ENCODE peak calls at places on chromosomes 16 and 17, in ten cellular contexts. One of them, this sample, is unnamed.

GRCh38 chr16:88296437-88297177 is 86.2 kb upstream of the ZNF469 start:
- ATAC-seq in gastroesophageal sphincter: no peak
- ATAC-seq in activated CD8-positive, alpha-beta T cell treated with anti-CD3 and anti-CD28 coated beads, Interleukin-2, amount 10 ng/mL, durations not matched to agents 7 days and 5 days: no peak
- ATAC-seq in stimulated activated effector memory CD8-positive, alpha-beta T cell treated with anti-CD3 and anti-CD28 coated beads, Interleukin-12 subunit alpha, Interleukin-12 subunit beta, amount 100 ng/mL, for 72 hours: no peak
- ATAC-seq in left cardiac atrium: no peak
- ATAC-seq in foreskin keratinocyte: no peak
- ATAC-seq in WTC11: no peak
- ATAC-seq in activated CD4-positive, alpha-beta T cell treated with anti-CD3 and anti-CD28 coated beads for 36 hours: no peak
- ATAC-seq in right cardiac atrium: no peak
- ATAC-seq in effector memory CD8-positive, alpha-beta T cell: no peak
- ATAC-seq in this sample: no peak

GRCh38 chr16:88606146-88606757 is 32.1 kb upstream of the IL17C start:
- ATAC-seq in left cardiac atrium: no peak
- ATAC-seq in stimulated activated effector memory CD8-positive, alpha-beta T cell treated with anti-CD3 and anti-CD28 coated beads, Interleukin-12 subunit alpha, Interleukin-12 subunit beta, amount 100 ng/mL, for 72 hours: no peak
- ATAC-seq in activated CD4-positive, alpha-beta T cell treated with anti-CD3 and anti-CD28 coated beads for 36 hours: no peak
- ATAC-seq in effector memory CD8-positive, alpha-beta T cell: no peak
- ATAC-seq in foreskin keratinocyte: no peak
- ATAC-seq in right cardiac atrium: no peak
- ATAC-seq in activated CD8-positive, alpha-beta T cell treated with anti-CD3 and anti-CD28 coated beads, Interleukin-2, amount 10 ng/mL, durations not matched to agents 7 days and 5 days: no peak
- ATAC-seq in WTC11: no peak
- ATAC-seq in gastroesophageal sphincter: no peak
- ATAC-seq in this sample: no peak

GRCh38 chr16:424033-424622 is 1.3 kb upstream of the RAB11FIP3 start:
- ATAC-seq in activated CD8-positive, alpha-beta T cell treated with anti-CD3 and anti-CD28 coated beads, Interleukin-2, amount 10 ng/mL, durations not matched to agents 7 days and 5 days: no peak
- ATAC-seq in left cardiac atrium: peak
- ATAC-seq in WTC11: no peak
- ATAC-seq in foreskin keratinocyte: peak
- ATAC-seq in gastroesophageal sphincter: peak
- ATAC-seq in effector memory CD8-positive, alpha-beta T cell: no peak
- ATAC-seq in stimulated activated effector memory CD8-positive, alpha-beta T cell treated with anti-CD3 and anti-CD28 coated beads, Interleukin-12 subunit alpha, Interleukin-12 subunit beta, amount 100 ng/mL, for 72 hours: no peak
- ATAC-seq in right cardiac atrium: peak
- ATAC-seq in activated CD4-positive, alpha-beta T cell treated with anti-CD3 and anti-CD28 coated beads for 36 hours: no peak
- ATAC-seq in this sample: peak

GRCh38 chr17:31481783-31482081 is 90.3 kb downstream of the RAB11FIP4 start:
- ATAC-seq in foreskin keratinocyte: no peak
- ATAC-seq in left cardiac atrium: no peak
- ATAC-seq in activated CD8-positive, alpha-beta T cell treated with anti-CD3 and anti-CD28 coated beads, Interleukin-2, amount 10 ng/mL, durations not matched to agents 7 days and 5 days: no peak
- ATAC-seq in right cardiac atrium: no peak
- ATAC-seq in gastroesophageal sphincter: no peak
- ATAC-seq in WTC11: no peak
- ATAC-seq in effector memory CD8-positive, alpha-beta T cell: no peak
- ATAC-seq in stimulated activated effector memory CD8-positive, alpha-beta T cell treated with anti-CD3 and anti-CD28 coated beads, Interleukin-12 subunit alpha, Interleukin-12 subunit beta, amount 100 ng/mL, for 72 hours: peak
- ATAC-seq in activated CD4-positive, alpha-beta T cell treated with anti-CD3 and anti-CD28 coated beads for 36 hours: peak
- ATAC-seq in this sample: no peak

GRCh38 chr17:40870136-40870535 is 3.1 kb upstream of the KRT12 start:
- ATAC-seq in right cardiac atrium: no peak
- ATAC-seq in WTC11: no peak
- ATAC-seq in activated CD4-positive, alpha-beta T cell treated with anti-CD3 and anti-CD28 coated beads for 36 hours: no peak
- ATAC-seq in foreskin keratinocyte: no peak
- ATAC-seq in gastroesophageal sphincter: no peak
- ATAC-seq in activated CD8-positive, alpha-beta T cell treated with anti-CD3 and anti-CD28 coated beads, Interleukin-2, amount 10 ng/mL, durations not matched to agents 7 days and 5 days: no peak
- ATAC-seq in effector memory CD8-positive, alpha-beta T cell: no peak
- ATAC-seq in left cardiac atrium: no peak
- ATAC-seq in stimulated activated effector memory CD8-positive, alpha-beta T cell treated with anti-CD3 and anti-CD28 coated beads, Interleukin-12 subunit alpha, Interleukin-12 subunit beta, amount 100 ng/mL, for 72 hours: no peak
- ATAC-seq in this sample: no peak

GRCh38 chr17:4485676-4486646 is 12.7 kb upstream of the SPNS2 start:
- ATAC-seq in foreskin keratinocyte: no peak
- ATAC-seq in right cardiac atrium: peak
- ATAC-seq in WTC11: no peak
- ATAC-seq in activated CD4-positive, alpha-beta T cell treated with anti-CD3 and anti-CD28 coated beads for 36 hours: peak
- ATAC-seq in gastroesophageal sphincter: no peak
- ATAC-seq in stimulated activated effector memory CD8-positive, alpha-beta T cell treated with anti-CD3 and anti-CD28 coated beads, Interleukin-12 subunit alpha, Interleukin-12 subunit beta, amount 100 ng/mL, for 72 hours: peak
- ATAC-seq in activated CD8-positive, alpha-beta T cell treated with anti-CD3 and anti-CD28 coated beads, Interleukin-2, amount 10 ng/mL, durations not matched to agents 7 days and 5 days: peak
- ATAC-seq in left cardiac atrium: no peak
- ATAC-seq in effector memory CD8-positive, alpha-beta T cell: peak
- ATAC-seq in this sample: no peak

GRCh38 chr16:11035096-11035495 is 90.7 kb downstream of the CLEC16A start:
- ATAC-seq in effector memory CD8-positive, alpha-beta T cell: no peak
- ATAC-seq in right cardiac atrium: no peak
- ATAC-seq in gastroesophageal sphincter: no peak
- ATAC-seq in WTC11: no peak
- ATAC-seq in activated CD4-positive, alpha-beta T cell treated with anti-CD3 and anti-CD28 coated beads for 36 hours: no peak
- ATAC-seq in left cardiac atrium: no peak
- ATAC-seq in foreskin keratinocyte: no peak
- ATAC-seq in stimulated activated effector memory CD8-positive, alpha-beta T cell treated with anti-CD3 and anti-CD28 coated beads, Interleukin-12 subunit alpha, Interleukin-12 subunit beta, amount 100 ng/mL, for 72 hours: no peak
- ATAC-seq in activated CD8-positive, alpha-beta T cell treated with anti-CD3 and anti-CD28 coated beads, Interleukin-2, amount 10 ng/mL, durations not matched to agents 7 days and 5 days: no peak
- ATAC-seq in this sample: no peak

GRCh38 chr17:4643676-4644075 is 2.2 kb upstream of the ALOX15 start:
- ATAC-seq in left cardiac atrium: no peak
- ATAC-seq in foreskin keratinocyte: no peak
- ATAC-seq in WTC11: no peak
- ATAC-seq in gastroesophageal sphincter: no peak
- ATAC-seq in right cardiac atrium: no peak
- ATAC-seq in stimulated activated effector memory CD8-positive, alpha-beta T cell treated with anti-CD3 and anti-CD28 coated beads, Interleukin-12 subunit alpha, Interleukin-12 subunit beta, amount 100 ng/mL, for 72 hours: no peak
- ATAC-seq in activated CD4-positive, alpha-beta T cell treated with anti-CD3 and anti-CD28 coated beads for 36 hours: no peak
- ATAC-seq in effector memory CD8-positive, alpha-beta T cell: no peak
- ATAC-seq in activated CD8-positive, alpha-beta T cell treated with anti-CD3 and anti-CD28 coated beads, Interleukin-2, amount 10 ng/mL, durations not matched to agents 7 days and 5 days: no peak
- ATAC-seq in this sample: no peak

GRCh38 chr16:23917621-23918020 is 81.8 kb downstream of the PRKCB start:
- ATAC-seq in gastroesophageal sphincter: no peak
- ATAC-seq in foreskin keratinocyte: no peak
- ATAC-seq in left cardiac atrium: no peak
- ATAC-seq in effector memory CD8-positive, alpha-beta T cell: no peak
- ATAC-seq in activated CD8-positive, alpha-beta T cell treated with anti-CD3 and anti-CD28 coated beads, Interleukin-2, amount 10 ng/mL, durations not matched to agents 7 days and 5 days: no peak
- ATAC-seq in WTC11: no peak
- ATAC-seq in right cardiac atrium: no peak
- ATAC-seq in stimulated activated effector memory CD8-positive, alpha-beta T cell treated with anti-CD3 and anti-CD28 coated beads, Interleukin-12 subunit alpha, Interleukin-12 subunit beta, amount 100 ng/mL, for 72 hours: peak
- ATAC-seq in activated CD4-positive, alpha-beta T cell treated with anti-CD3 and anti-CD28 coated beads for 36 hours: peak
- ATAC-seq in this sample: no peak

GRCh38 chr16:11471548-11471947 is 115.2 kb downstream of the LITAF start:
- ATAC-seq in stimulated activated effector memory CD8-positive, alpha-beta T cell treated with anti-CD3 and anti-CD28 coated beads, Interleukin-12 subunit alpha, Interleukin-12 subunit beta, amount 100 ng/mL, for 72 hours: peak
- ATAC-seq in gastroesophageal sphincter: no peak
- ATAC-seq in activated CD4-positive, alpha-beta T cell treated with anti-CD3 and anti-CD28 coated beads for 36 hours: no peak
- ATAC-seq in foreskin keratinocyte: no peak
- ATAC-seq in left cardiac atrium: no peak
- ATAC-seq in right cardiac atrium: no peak
- ATAC-seq in WTC11: no peak
- ATAC-seq in activated CD8-positive, alpha-beta T cell treated with anti-CD3 and anti-CD28 coated beads, Interleukin-2, amount 10 ng/mL, durations not matched to agents 7 days and 5 days: no peak
- ATAC-seq in effector memory CD8-positive, alpha-beta T cell: no peak
- ATAC-seq in this sample: no peak

GRCh38 chr16:85104821-85105391 is 7.4 kb downstream of the CIBAR2 start:
- ATAC-seq in foreskin keratinocyte: peak
- ATAC-seq in gastroesophageal sphincter: no peak
- ATAC-seq in activated CD8-positive, alpha-beta T cell treated with anti-CD3 and anti-CD28 coated beads, Interleukin-2, amount 10 ng/mL, durations not matched to agents 7 days and 5 days: peak
- ATAC-seq in WTC11: no peak
- ATAC-seq in right cardiac atrium: peak
- ATAC-seq in effector memory CD8-positive, alpha-beta T cell: peak
- ATAC-seq in stimulated activated effector memory CD8-positive, alpha-beta T cell treated with anti-CD3 and anti-CD28 coated beads, Interleukin-12 subunit alpha, Interleukin-12 subunit beta, amount 100 ng/mL, for 72 hours: peak
- ATAC-seq in left cardiac atrium: peak
- ATAC-seq in activated CD4-positive, alpha-beta T cell treated with anti-CD3 and anti-CD28 coated beads for 36 hours: peak
- ATAC-seq in this sample: peak

GRCh38 chr17:15386083-15386482 is 44.7 kb upstream of the TEKT3 start:
- ATAC-seq in effector memory CD8-positive, alpha-beta T cell: no peak
- ATAC-seq in activated CD8-positive, alpha-beta T cell treated with anti-CD3 and anti-CD28 coated beads, Interleukin-2, amount 10 ng/mL, durations not matched to agents 7 days and 5 days: no peak
- ATAC-seq in foreskin keratinocyte: no peak
- ATAC-seq in right cardiac atrium: no peak
- ATAC-seq in WTC11: no peak
- ATAC-seq in left cardiac atrium: no peak
- ATAC-seq in stimulated activated effector memory CD8-positive, alpha-beta T cell treated with anti-CD3 and anti-CD28 coated beads, Interleukin-12 subunit alpha, Interleukin-12 subunit beta, amount 100 ng/mL, for 72 hours: no peak
- ATAC-seq in gastroesophageal sphincter: no peak
- ATAC-seq in activated CD4-positive, alpha-beta T cell treated with anti-CD3 and anti-CD28 coated beads for 36 hours: no peak
- ATAC-seq in this sample: no peak

GRCh38 chr17:82705756-82706155 is 7.3 kb upstream of the RAB40B start:
- ATAC-seq in activated CD8-positive, alpha-beta T cell treated with anti-CD3 and anti-CD28 coated beads, Interleukin-2, amount 10 ng/mL, durations not matched to agents 7 days and 5 days: no peak
- ATAC-seq in stimulated activated effector memory CD8-positive, alpha-beta T cell treated with anti-CD3 and anti-CD28 coated beads, Interleukin-12 subunit alpha, Interleukin-12 subunit beta, amount 100 ng/mL, for 72 hours: no peak
- ATAC-seq in activated CD4-positive, alpha-beta T cell treated with anti-CD3 and anti-CD28 coated beads for 36 hours: no peak
- ATAC-seq in right cardiac atrium: no peak
- ATAC-seq in gastroesophageal sphincter: no peak
- ATAC-seq in WTC11: no peak
- ATAC-seq in foreskin keratinocyte: no peak
- ATAC-seq in effector memory CD8-positive, alpha-beta T cell: no peak
- ATAC-seq in left cardiac atrium: no peak
- ATAC-seq in this sample: no peak

GRCh38 chr17:52147872-52148271 is 10.6 kb downstream of the CA10 start:
- ATAC-seq in left cardiac atrium: no peak
- ATAC-seq in activated CD8-positive, alpha-beta T cell treated with anti-CD3 and anti-CD28 coated beads, Interleukin-2, amount 10 ng/mL, durations not matched to agents 7 days and 5 days: no peak
- ATAC-seq in activated CD4-positive, alpha-beta T cell treated with anti-CD3 and anti-CD28 coated beads for 36 hours: peak
- ATAC-seq in stimulated activated effector memory CD8-positive, alpha-beta T cell treated with anti-CD3 and anti-CD28 coated beads, Interleukin-12 subunit alpha, Interleukin-12 subunit beta, amount 100 ng/mL, for 72 hours: peak
- ATAC-seq in foreskin keratinocyte: peak
- ATAC-seq in gastroesophageal sphincter: no peak
- ATAC-seq in right cardiac atrium: no peak
- ATAC-seq in WTC11: no peak
- ATAC-seq in effector memory CD8-positive, alpha-beta T cell: no peak
- ATAC-seq in this sample: no peak

GRCh38 chr17:17087424-17088103 is 45.3 kb downstream of the MPRIP start:
- ATAC-seq in left cardiac atrium: peak
- ATAC-seq in right cardiac atrium: peak
- ATAC-seq in activated CD8-positive, alpha-beta T cell treated with anti-CD3 and anti-CD28 coated beads, Interleukin-2, amount 10 ng/mL, durations not matched to agents 7 days and 5 days: no peak
- ATAC-seq in effector memory CD8-positive, alpha-beta T cell: no peak
- ATAC-seq in stimulated activated effector memory CD8-positive, alpha-beta T cell treated with anti-CD3 and anti-CD28 coated beads, Interleukin-12 subunit alpha, Interleukin-12 subunit beta, amount 100 ng/mL, for 72 hours: no peak
- ATAC-seq in gastroesophageal sphincter: no peak
- ATAC-seq in foreskin keratinocyte: peak
- ATAC-seq in WTC11: no peak
- ATAC-seq in activated CD4-positive, alpha-beta T cell treated with anti-CD3 and anti-CD28 coated beads for 36 hours: no peak
- ATAC-seq in this sample: peak

GRCh38 chr16:31507617-31507928 is 618 bp downstream of the RUSF1 start:
- ATAC-seq in effector memory CD8-positive, alpha-beta T cell: peak
- ATAC-seq in left cardiac atrium: no peak
- ATAC-seq in right cardiac atrium: no peak
- ATAC-seq in gastroesophageal sphincter: no peak
- ATAC-seq in stimulated activated effector memory CD8-positive, alpha-beta T cell treated with anti-CD3 and anti-CD28 coated beads, Interleukin-12 subunit alpha, Interleukin-12 subunit beta, amount 100 ng/mL, for 72 hours: no peak
- ATAC-seq in activated CD4-positive, alpha-beta T cell treated with anti-CD3 and anti-CD28 coated beads for 36 hours: no peak
- ATAC-seq in activated CD8-positive, alpha-beta T cell treated with anti-CD3 and anti-CD28 coated beads, Interleukin-2, amount 10 ng/mL, durations not matched to agents 7 days and 5 days: peak
- ATAC-seq in WTC11: no peak
- ATAC-seq in foreskin keratinocyte: no peak
- ATAC-seq in this sample: peak

GRCh38 chr17:61490540-61490975 is 38.3 kb downstream of the TBX4 start:
- ATAC-seq in gastroesophageal sphincter: peak
- ATAC-seq in WTC11: no peak
- ATAC-seq in foreskin keratinocyte: peak
- ATAC-seq in activated CD8-positive, alpha-beta T cell treated with anti-CD3 and anti-CD28 coated beads, Interleukin-2, amount 10 ng/mL, durations not matched to agents 7 days and 5 days: no peak
- ATAC-seq in stimulated activated effector memory CD8-positive, alpha-beta T cell treated with anti-CD3 and anti-CD28 coated beads, Interleukin-12 subunit alpha, Interleukin-12 subunit beta, amount 100 ng/mL, for 72 hours: no peak
- ATAC-seq in right cardiac atrium: no peak
- ATAC-seq in activated CD4-positive, alpha-beta T cell treated with anti-CD3 and anti-CD28 coated beads for 36 hours: no peak
- ATAC-seq in left cardiac atrium: peak
- ATAC-seq in effector memory CD8-positive, alpha-beta T cell: no peak
- ATAC-seq in this sample: peak

GRCh38 chr17:40552806-40553693 is 12.2 kb downstream of the CCR7 start:
- ATAC-seq in gastroesophageal sphincter: no peak
- ATAC-seq in activated CD8-positive, alpha-beta T cell treated with anti-CD3 and anti-CD28 coated beads, Interleukin-2, amount 10 ng/mL, durations not matched to agents 7 days and 5 days: no peak
- ATAC-seq in activated CD4-positive, alpha-beta T cell treated with anti-CD3 and anti-CD28 coated beads for 36 hours: peak
- ATAC-seq in foreskin keratinocyte: no peak
- ATAC-seq in stimulated activated effector memory CD8-positive, alpha-beta T cell treated with anti-CD3 and anti-CD28 coated beads, Interleukin-12 subunit alpha, Interleukin-12 subunit beta, amount 100 ng/mL, for 72 hours: no peak
- ATAC-seq in effector memory CD8-positive, alpha-beta T cell: no peak
- ATAC-seq in right cardiac atrium: no peak
- ATAC-seq in left cardiac atrium: no peak
- ATAC-seq in WTC11: no peak
- ATAC-seq in this sample: no peak

GRCh38 chr17:28758411-28759121 is 14.8 kb downstream of the TRAF4 start:
- ATAC-seq in left cardiac atrium: no peak
- ATAC-seq in right cardiac atrium: peak
- ATAC-seq in foreskin keratinocyte: no peak
- ATAC-seq in activated CD8-positive, alpha-beta T cell treated with anti-CD3 and anti-CD28 coated beads, Interleukin-2, amount 10 ng/mL, durations not matched to agents 7 days and 5 days: no peak
- ATAC-seq in gastroesophageal sphincter: no peak
- ATAC-seq in WTC11: no peak
- ATAC-seq in stimulated activated effector memory CD8-positive, alpha-beta T cell treated with anti-CD3 and anti-CD28 coated beads, Interleukin-12 subunit alpha, Interleukin-12 subunit beta, amount 100 ng/mL, for 72 hours: no peak
- ATAC-seq in effector memory CD8-positive, alpha-beta T cell: no peak
- ATAC-seq in activated CD4-positive, alpha-beta T cell treated with anti-CD3 and anti-CD28 coated beads for 36 hours: no peak
- ATAC-seq in this sample: no peak

GRCh38 chr17:45048795-45049563 is 2.5 kb downstream of the DCAKD start:
- ATAC-seq in WTC11: no peak
- ATAC-seq in effector memory CD8-positive, alpha-beta T cell: no peak
- ATAC-seq in activated CD8-positive, alpha-beta T cell treated with anti-CD3 and anti-CD28 coated beads, Interleukin-2, amount 10 ng/mL, durations not matched to agents 7 days and 5 days: no peak
- ATAC-seq in activated CD4-positive, alpha-beta T cell treated with anti-CD3 and anti-CD28 coated beads for 36 hours: no peak
- ATAC-seq in stimulated activated effector memory CD8-positive, alpha-beta T cell treated with anti-CD3 and anti-CD28 coated beads, Interleukin-12 subunit alpha, Interleukin-12 subunit beta, amount 100 ng/mL, for 72 hours: no peak
- ATAC-seq in left cardiac atrium: no peak
- ATAC-seq in foreskin keratinocyte: no peak
- ATAC-seq in gastroesophageal sphincter: no peak
- ATAC-seq in right cardiac atrium: no peak
- ATAC-seq in this sample: no peak

GRCh38 chr16:3971706-3972105 is 91.2 kb upstream of the CREBBP start:
- ATAC-seq in left cardiac atrium: peak
- ATAC-seq in stimulated activated effector memory CD8-positive, alpha-beta T cell treated with anti-CD3 and anti-CD28 coated beads, Interleukin-12 subunit alpha, Interleukin-12 subunit beta, amount 100 ng/mL, for 72 hours: peak
- ATAC-seq in activated CD4-positive, alpha-beta T cell treated with anti-CD3 and anti-CD28 coated beads for 36 hours: no peak
- ATAC-seq in right cardiac atrium: peak
- ATAC-seq in activated CD8-positive, alpha-beta T cell treated with anti-CD3 and anti-CD28 coated beads, Interleukin-2, amount 10 ng/mL, durations not matched to agents 7 days and 5 days: no peak
- ATAC-seq in WTC11: no peak
- ATAC-seq in effector memory CD8-positive, alpha-beta T cell: no peak
- ATAC-seq in gastroesophageal sphincter: no peak
- ATAC-seq in foreskin keratinocyte: no peak
- ATAC-seq in this sample: no peak

GRCh38 chr16:22337045-22337444 is 37.4 kb downstream of the CDR2 start:
- ATAC-seq in activated CD8-positive, alpha-beta T cell treated with anti-CD3 and anti-CD28 coated beads, Interleukin-2, amount 10 ng/mL, durations not matched to agents 7 days and 5 days: no peak
- ATAC-seq in effector memory CD8-positive, alpha-beta T cell: no peak
- ATAC-seq in gastroesophageal sphincter: no peak
- ATAC-seq in activated CD4-positive, alpha-beta T cell treated with anti-CD3 and anti-CD28 coated beads for 36 hours: no peak
- ATAC-seq in stimulated activated effector memory CD8-positive, alpha-beta T cell treated with anti-CD3 and anti-CD28 coated beads, Interleukin-12 subunit alpha, Interleukin-12 subunit beta, amount 100 ng/mL, for 72 hours: no peak
- ATAC-seq in WTC11: no peak
- ATAC-seq in right cardiac atrium: no peak
- ATAC-seq in foreskin keratinocyte: no peak
- ATAC-seq in left cardiac atrium: no peak
- ATAC-seq in this sample: no peak

GRCh38 chr16:75262104-75262799 is 10.8 kb upstream of the BCAR1 start:
- ATAC-seq in WTC11: no peak
- ATAC-seq in stimulated activated effector memory CD8-positive, alpha-beta T cell treated with anti-CD3 and anti-CD28 coated beads, Interleukin-12 subunit alpha, Interleukin-12 subunit beta, amount 100 ng/mL, for 72 hours: peak
- ATAC-seq in activated CD4-positive, alpha-beta T cell treated with anti-CD3 and anti-CD28 coated beads for 36 hours: no peak
- ATAC-seq in gastroesophageal sphincter: no peak
- ATAC-seq in foreskin keratinocyte: no peak
- ATAC-seq in effector memory CD8-positive, alpha-beta T cell: no peak
- ATAC-seq in left cardiac atrium: peak
- ATAC-seq in activated CD8-positive, alpha-beta T cell treated with anti-CD3 and anti-CD28 coated beads, Interleukin-2, amount 10 ng/mL, durations not matched to agents 7 days and 5 days: no peak
- ATAC-seq in right cardiac atrium: no peak
- ATAC-seq in this sample: no peak

GRCh38 chr16:53912155-53912554 is 208.2 kb downstream of the FTO start:
- ATAC-seq in gastroesophageal sphincter: no peak
- ATAC-seq in activated CD8-positive, alpha-beta T cell treated with anti-CD3 and anti-CD28 coated beads, Interleukin-2, amount 10 ng/mL, durations not matched to agents 7 days and 5 days: peak
- ATAC-seq in effector memory CD8-positive, alpha-beta T cell: peak
- ATAC-seq in left cardiac atrium: peak
- ATAC-seq in foreskin keratinocyte: peak
- ATAC-seq in right cardiac atrium: no peak
- ATAC-seq in activated CD4-positive, alpha-beta T cell treated with anti-CD3 and anti-CD28 coated beads for 36 hours: peak
- ATAC-seq in stimulated activated effector memory CD8-positive, alpha-beta T cell treated with anti-CD3 and anti-CD28 coated beads, Interleukin-12 subunit alpha, Interleukin-12 subunit beta, amount 100 ng/mL, for 72 hours: peak
- ATAC-seq in WTC11: no peak
- ATAC-seq in this sample: no peak

GRCh38 chr16:85989863-85990643 is 91.1 kb downstream of the IRF8 start:
- ATAC-seq in stimulated activated effector memory CD8-positive, alpha-beta T cell treated with anti-CD3 and anti-CD28 coated beads, Interleukin-12 subunit alpha, Interleukin-12 subunit beta, amount 100 ng/mL, for 72 hours: no peak
- ATAC-seq in activated CD8-positive, alpha-beta T cell treated with anti-CD3 and anti-CD28 coated beads, Interleukin-2, amount 10 ng/mL, durations not matched to agents 7 days and 5 days: no peak
- ATAC-seq in activated CD4-positive, alpha-beta T cell treated with anti-CD3 and anti-CD28 coated beads for 36 hours: peak
- ATAC-seq in effector memory CD8-positive, alpha-beta T cell: no peak
- ATAC-seq in gastroesophageal sphincter: no peak
- ATAC-seq in right cardiac atrium: no peak
- ATAC-seq in left cardiac atrium: no peak
- ATAC-seq in WTC11: no peak
- ATAC-seq in foreskin keratinocyte: no peak
- ATAC-seq in this sample: no peak

GRCh38 chr17:67994827-67995567 is 1.3 kb downstream of the C17orf58 start:
- ATAC-seq in WTC11: no peak
- ATAC-seq in left cardiac atrium: peak
- ATAC-seq in right cardiac atrium: peak
- ATAC-seq in effector memory CD8-positive, alpha-beta T cell: no peak
- ATAC-seq in stimulated activated effector memory CD8-positive, alpha-beta T cell treated with anti-CD3 and anti-CD28 coated beads, Interleukin-12 subunit alpha, Interleukin-12 subunit beta, amount 100 ng/mL, for 72 hours: no peak
- ATAC-seq in gastroesophageal sphincter: no peak
- ATAC-seq in activated CD4-positive, alpha-beta T cell treated with anti-CD3 and anti-CD28 coated beads for 36 hours: no peak
- ATAC-seq in activated CD8-positive, alpha-beta T cell treated with anti-CD3 and anti-CD28 coated beads, Interleukin-2, amount 10 ng/mL, durations not matched to agents 7 days and 5 days: no peak
- ATAC-seq in foreskin keratinocyte: peak
- ATAC-seq in this sample: peak

GRCh38 chr17:32323784-32324590 is 18.0 kb downstream of the C17orf75 start:
- ATAC-seq in gastroesophageal sphincter: no peak
- ATAC-seq in activated CD4-positive, alpha-beta T cell treated with anti-CD3 and anti-CD28 coated beads for 36 hours: peak
- ATAC-seq in foreskin keratinocyte: peak
- ATAC-seq in activated CD8-positive, alpha-beta T cell treated with anti-CD3 and anti-CD28 coated beads, Interleukin-2, amount 10 ng/mL, durations not matched to agents 7 days and 5 days: peak
- ATAC-seq in stimulated activated effector memory CD8-positive, alpha-beta T cell treated with anti-CD3 and anti-CD28 coated beads, Interleukin-12 subunit alpha, Interleukin-12 subunit beta, amount 100 ng/mL, for 72 hours: peak
- ATAC-seq in WTC11: no peak
- ATAC-seq in left cardiac atrium: no peak
- ATAC-seq in right cardiac atrium: no peak
- ATAC-seq in effector memory CD8-positive, alpha-beta T cell: peak
- ATAC-seq in this sample: peak

GRCh38 chr16:89096042-89096717 is 2.5 kb downstream of the ACSF3 start:
- ATAC-seq in activated CD4-positive, alpha-beta T cell treated with anti-CD3 and anti-CD28 coated beads for 36 hours: no peak
- ATAC-seq in WTC11: no peak
- ATAC-seq in foreskin keratinocyte: no peak
- ATAC-seq in right cardiac atrium: no peak
- ATAC-seq in stimulated activated effector memory CD8-positive, alpha-beta T cell treated with anti-CD3 and anti-CD28 coated beads, Interleukin-12 subunit alpha, Interleukin-12 subunit beta, amount 100 ng/mL, for 72 hours: no peak
- ATAC-seq in effector memory CD8-positive, alpha-beta T cell: no peak
- ATAC-seq in gastroesophageal sphincter: no peak
- ATAC-seq in left cardiac atrium: no peak
- ATAC-seq in activated CD8-positive, alpha-beta T cell treated with anti-CD3 and anti-CD28 coated beads, Interleukin-2, amount 10 ng/mL, durations not matched to agents 7 days and 5 days: no peak
- ATAC-seq in this sample: no peak

This sample was measured in esophagus mucosa.